ENCODE peak calls at places on chromosomes 4 and X, in ten cellular contexts. X, R, G, J, F, P, Q, K, W and D are unnamed samples.

GRCh38 chrX:68415289-68415688 is 18.0 kb downstream of the OPHN1 start:
- DNase-seq in X (no peak), R (no peak), G (no peak), J (peak), F (no peak), P (peak), Q (peak), K (no peak), W (no peak), D (no peak)

GRCh38 chrX:85765651-85766050 is 281.7 kb downstream of the CHM start:
- DNase-seq in X (no peak), R (no peak), G (no peak), J (no peak), F (no peak), P (no peak), Q (no peak), K (no peak), W (no peak), D (no peak)

GRCh38 chrX:123976671-123977316 is 15.3 kb downstream of the STAG2 start:
- DNase-seq in X (peak), R (no peak), G (no peak), J (peak), F (no peak), P (peak), Q (peak), K (no peak), W (no peak), D (no peak)

GRCh38 chr4:2076908-2077534 is 17.9 kb downstream of the NAT8L start:
- DNase-seq in X (no peak), R (no peak), G (no peak), J (no peak), F (no peak), P (no peak), Q (no peak), K (no peak), W (no peak), D (peak)

GRCh38 chr4:55312491-55313101 is 33.4 kb upstream of the SRD5A3 start:
- DNase-seq in X (no peak), R (peak), G (peak), J (peak), F (peak), P (peak), Q (peak), K (peak), W (no peak), D (peak)

GRCh38 chr4:119041951-119042560 is 93.6 kb upstream of the MYOZ2 start:
- DNase-seq in X (peak), R (peak), G (peak), J (peak), F (peak), P (peak), Q (peak), K (peak), W (no peak), D (peak)

GRCh38 chr4:63580796-63581475 is 828.3 kb downstream of the TECRL start:
- DNase-seq in X (no peak), R (no peak), G (no peak), J (no peak), F (no peak), P (no peak), Q (no peak), K (no peak), W (no peak), D (no peak)

GRCh38 chr4:56506110-56506705 is 617 bp downstream of the ARL9 start:
- DNase-seq in X (no peak), R (no peak), G (peak), J (no peak), F (no peak), P (peak), Q (no peak), K (no peak), W (no peak), D (peak)

GRCh38 chrX:9327086-9327746 is 137.6 kb upstream of the TBL1X start:
- DNase-seq in X (no peak), R (no peak), G (no peak), J (no peak), F (no peak), P (no peak), Q (no peak), K (no peak), W (no peak), D (no peak)

GRCh38 chrX:39199429-39199828 is 398.2 kb downstream of the MID1IP1 start:
- DNase-seq in X (no peak), R (no peak), G (no peak), J (no peak), F (no peak), P (no peak), Q (no peak), K (no peak), W (no peak), D (no peak)

GRCh38 chr4:122703868-122704267 is 28.6 kb upstream of the BBS12 start:
- DNase-seq in X (no peak), R (no peak), G (no peak), J (no peak), F (no peak), P (no peak), Q (no peak), K (no peak), W (no peak), D (no peak)

GRCh38 chr4:113683143-113683542 is 78.4 kb downstream of the CAMK2D start:
- DNase-seq in X (no peak), R (peak), G (no peak), J (no peak), F (no peak), P (no peak), Q (no peak), K (peak), W (no peak), D (no peak)

GRCh38 chrX:123846598-123847038 is 13.2 kb upstream of the XIAP start:
- DNase-seq in X (no peak), R (no peak), G (no peak), J (no peak), F (no peak), P (peak), Q (peak), K (no peak), W (no peak), D (no peak)

GRCh38 chrX:49762175-49762704 is 66.5 kb upstream of the PAGE1 start:
- DNase-seq in X (no peak), R (no peak), G (no peak), J (no peak), F (no peak), P (no peak), Q (no peak), K (no peak), W (no peak), D (no peak)

GRCh38 chrX:57918750-57919436 is 8.6 kb upstream of the ZXDA start:
- DNase-seq in X (no peak), R (no peak), G (no peak), J (peak), F (no peak), P (peak), Q (peak), K (no peak), W (no peak), D (no peak)

GRCh38 chrX:446243-446642 is 59.5 kb upstream of the PPP2R3B start:
- DNase-seq in X (no peak), R (peak), G (no peak), J (no peak), F (no peak), P (no peak), Q (no peak), K (no peak), W (no peak), D (no peak)

GRCh38 chrX:109481986-109482385 is at the start of gene GUCY2F:
- DNase-seq in X (no peak), R (no peak), G (no peak), J (no peak), F (no peak), P (no peak), Q (no peak), K (no peak), W (no peak), D (no peak)

GRCh38 chr4:78510108-78510507 is 41.5 kb upstream of the ANXA3 start:
- DNase-seq in X (no peak), R (no peak), G (no peak), J (no peak), F (no peak), P (no peak), Q (no peak), K (no peak), W (no peak), D (no peak)

GRCh38 chr4:13990596-13991589 is 363.4 kb upstream of the BOD1L1 start:
- DNase-seq in X (no peak), R (no peak), G (no peak), J (no peak), F (no peak), P (peak), Q (peak), K (no peak), W (no peak), D (peak)

GRCh38 chr4:126213996-126214395 is 899.2 kb downstream of the FAT4 start:
- DNase-seq in X (no peak), R (no peak), G (no peak), J (no peak), F (no peak), P (no peak), Q (no peak), K (no peak), W (no peak), D (no peak)

GRCh38 chr4:81166431-81166830 is 48.6 kb downstream of the PRKG2 start:
- DNase-seq in X (no peak), R (no peak), G (no peak), J (peak), F (peak), P (peak), Q (no peak), K (no peak), W (no peak), D (no peak)

GRCh38 chr4:159048166-159048886 is 54.6 kb upstream of the RAPGEF2 start:
- DNase-seq in X (no peak), R (no peak), G (peak), J (peak), F (peak), P (peak), Q (peak), K (no peak), W (no peak), D (peak)

GRCh38 chr4:4607336-4608213 is 65.7 kb upstream of the STX18 start:
- DNase-seq in X (no peak), R (no peak), G (no peak), J (no peak), F (no peak), P (no peak), Q (no peak), K (no peak), W (no peak), D (no peak)